ENCODE peak calls at places on chromosomes 3 and 15, in seven cellular contexts. G is PC-9, U is Peyer's patch, N is AG09309, W is OCI-LY7, P is cardiac fibroblast, V is heart right ventricle. L is an unnamed sample.

GRCh38 chr3:77606372-77606771 is 566.5 kb downstream of the ROBO2 start:
- DNase-seq in G (no peak), P (no peak), W (no peak), V (no peak), N (no peak), U (no peak), L (no peak)

GRCh38 chr3:70833510-70833835 is 521.0 kb upstream of the MDFIC2 start:
- DNase-seq in V (no peak), G (no peak), U (no peak), W (no peak), P (no peak), N (no peak), L (no peak)

GRCh38 chr15:29787767-29788166 is 34.5 kb downstream of the TJP1 start:
- DNase-seq in P (no peak), G (no peak), W (no peak), N (no peak), U (no peak), V (no peak), L (no peak)

GRCh38 chr3:60610441-60611112 is 640.7 kb downstream of the FHIT start:
- DNase-seq in N (peak; percentile 49), P (peak; percentile 68), U (peak; percentile 59), G (no peak), W (no peak), V (peak; percentile 52), L (peak; percentile 65)

GRCh38 chr3:149678365-149678948 is 20.6 kb upstream of the WWTR1 start:
- DNase-seq in U (no peak), V (no peak), G (peak; percentile 94), W (no peak), N (no peak), P (no peak), L (no peak)

GRCh38 chr3:25432191-25432720 is 4.2 kb downstream of the RARB start:
- DNase-seq in V (no peak), W (no peak), U (no peak), N (no peak), P (no peak), G (no peak), L (no peak)

GRCh38 chr3:3778641-3779270 is 20.5 kb upstream of the LRRN1 start:
- DNase-seq in U (no peak), G (no peak), W (no peak), V (no peak), N (no peak), P (no peak), L (no peak)

GRCh38 chr15:48409623-48410022 is 78.4 kb downstream of the DUT start:
- DNase-seq in W (no peak), V (no peak), N (no peak), U (no peak), P (no peak), G (no peak), L (no peak)

GRCh38 chr15:58232273-58233065 is 94.3 kb downstream of the AQP9 start:
- DNase-seq in G (no peak), N (no peak), U (no peak), W (no peak), P (no peak), V (no peak), L (no peak)

GRCh38 chr3:119035014-119035346 is 334 bp upstream of the IGSF11 start:
- DNase-seq in P (no peak), G (no peak), V (no peak), U (no peak), N (no peak), W (no peak), L (no peak)

GRCh38 chr3:119033393-119034255 is 1.0 kb downstream of the IGSF11 start:
- DNase-seq in V (no peak), P (no peak), W (no peak), G (no peak), U (no peak), N (no peak), L (no peak)

GRCh38 chr3:119034256-119035013 is at the start of gene IGSF11:
- DNase-seq in N (no peak), V (peak; percentile 66), W (peak; percentile 26), G (no peak), U (peak; percentile 53), P (peak; percentile 37), L (no peak)
- TF ChIP-seq CTCF in N (no peak), V (peak; percentile 53), W (no peak), G (no peak), U (peak; percentile 32), P (no peak), L (peak; percentile 25)

GRCh38 chr3:46860381-46861292 is 2.6 kb downstream of the MYL3 start:
- DNase-seq in N (no peak), W (peak; percentile 44), P (no peak), G (no peak), U (peak; percentile 51), V (peak; percentile 50), L (no peak)
- H3K4me3 ChIP-seq in N (no peak overlapping the region), W (no peak overlapping the region), P (no peak overlapping the region), G (no peak overlapping the region), U (no peak overlapping the region), V (peak overlapping the region; percentile 50), L (no peak overlapping the region)

GRCh38 chr3:120140098-120140742 is 46.0 kb upstream of the GSK3B start:
- DNase-seq in U (no peak), W (no peak), N (no peak), P (no peak), G (no peak), V (no peak), L (no peak)

GRCh38 chr3:120139140-120139539 is 44.9 kb upstream of the GSK3B start:
- DNase-seq in V (no peak), P (no peak), N (no peak), U (no peak), G (no peak), W (no peak), L (no peak)

GRCh38 chr3:120142236-120142635 is 48.0 kb upstream of the GSK3B start:
- DNase-seq in W (no peak), G (no peak), P (no peak), U (no peak), V (no peak), N (no peak), L (no peak)

GRCh38 chr3:120137548-120137947 is 43.3 kb upstream of the GSK3B start:
- DNase-seq in N (no peak), W (no peak), V (no peak), G (no peak), U (no peak), P (no peak), L (no peak)
- TF ChIP-seq CTCF in N (no peak), W (no peak), V (no peak), G (no peak), U (no peak), P (no peak), L (no peak)

DNA sequence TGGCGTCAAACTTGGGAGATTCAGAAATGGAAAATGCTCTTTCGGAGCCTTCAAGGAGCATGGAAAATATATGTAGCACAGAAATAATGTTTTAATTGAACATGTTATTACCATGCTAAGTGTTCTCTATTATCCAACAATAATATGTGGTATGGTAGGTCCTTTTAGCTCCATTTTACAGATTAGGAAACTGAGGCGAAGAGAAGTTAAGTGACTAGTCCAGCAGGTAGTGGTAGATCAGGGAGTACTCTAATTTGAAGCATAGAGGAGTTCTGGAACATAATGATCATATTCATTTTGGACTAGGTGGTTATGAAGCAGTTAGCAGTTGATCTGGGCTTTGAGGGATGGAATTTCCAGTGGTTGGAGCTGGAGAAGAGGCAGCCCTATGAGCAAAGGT is 1.1 kb downstream of the CMC1 start:
- DNase-seq in G (no peak), U (no peak), V (no peak), P (no peak), N (no peak), W (no peak), L (no peak)
- H3K4me3 ChIP-seq in G (peak overlapping the region; percentile 80), U (peak overlapping the region; percentile 96), V (peak overlapping the region; percentile 83), P (peak overlapping the region; percentile 89), N (peak overlapping the region; percentile 82), W (peak overlapping the region; percentile 79), L (peak overlapping the region; percentile 88)

L was measured in AG04449.